ENCODE peak calls at places on chromosomes 5 and 9, in seven cellular contexts. One of them, this sample, is unnamed.

GRCh38 chr9:69861011-69861410 is 40.4 kb downstream of the CFAP95 start:
- DNase-seq in NCI-H510A treated with DMSO at 0.1 percent for 48 hours: no peak
- DNase-seq in CD4-positive, alpha-beta memory T cell: no peak
- DNase-seq in NAMALWA: no peak
- DNase-seq in activated naive CD8-positive, alpha-beta T cell treated with anti-CD3 and anti-CD28 coated beads, Interleukin-2, amount 50 U/mL, for 24 hours: no peak
- DNase-seq in KBM-7: no peak
- DNase-seq in LHCN-M2: no peak
- DNase-seq in this sample: no peak

GRCh38 chr9:136625101-136626065 is 37.3 kb upstream of the EGFL7 start:
- DNase-seq in NCI-H510A treated with DMSO at 0.1 percent for 48 hours: no peak
- DNase-seq in CD4-positive, alpha-beta memory T cell: peak
- DNase-seq in NAMALWA: no peak
- DNase-seq in activated naive CD8-positive, alpha-beta T cell treated with anti-CD3 and anti-CD28 coated beads, Interleukin-2, amount 50 U/mL, for 24 hours: no peak
- DNase-seq in KBM-7: peak
- DNase-seq in LHCN-M2: peak
- DNase-seq in this sample: no peak

GRCh38 chr5:2017540-2018389 is 135.0 kb upstream of the IRX4 start:
- DNase-seq in NCI-H510A treated with DMSO at 0.1 percent for 48 hours: no peak
- DNase-seq in CD4-positive, alpha-beta memory T cell: no peak
- DNase-seq in NAMALWA: peak
- DNase-seq in activated naive CD8-positive, alpha-beta T cell treated with anti-CD3 and anti-CD28 coated beads, Interleukin-2, amount 50 U/mL, for 24 hours: peak
- DNase-seq in KBM-7: peak
- DNase-seq in LHCN-M2: no peak
- DNase-seq in this sample: no peak

GRCh38 chr5:43643327-43643726 is 40.3 kb downstream of the NNT start:
- DNase-seq in NCI-H510A treated with DMSO at 0.1 percent for 48 hours: no peak
- DNase-seq in CD4-positive, alpha-beta memory T cell: no peak
- DNase-seq in NAMALWA: no peak
- DNase-seq in activated naive CD8-positive, alpha-beta T cell treated with anti-CD3 and anti-CD28 coated beads, Interleukin-2, amount 50 U/mL, for 24 hours: no peak
- DNase-seq in KBM-7: no peak
- DNase-seq in LHCN-M2: peak
- DNase-seq in this sample: no peak

GRCh38 chr5:82356808-82357671 is 78.9 kb upstream of the RPS23 start:
- DNase-seq in NCI-H510A treated with DMSO at 0.1 percent for 48 hours: no peak
- DNase-seq in CD4-positive, alpha-beta memory T cell: peak
- DNase-seq in NAMALWA: no peak
- DNase-seq in activated naive CD8-positive, alpha-beta T cell treated with anti-CD3 and anti-CD28 coated beads, Interleukin-2, amount 50 U/mL, for 24 hours: peak
- DNase-seq in KBM-7: peak
- DNase-seq in LHCN-M2: no peak
- DNase-seq in this sample: peak

GRCh38 chr9:95504053-95504963 is 12.5 kb downstream of the PTCH1 start:
- DNase-seq in NCI-H510A treated with DMSO at 0.1 percent for 48 hours: no peak
- DNase-seq in CD4-positive, alpha-beta memory T cell: peak
- DNase-seq in NAMALWA: peak
- DNase-seq in activated naive CD8-positive, alpha-beta T cell treated with anti-CD3 and anti-CD28 coated beads, Interleukin-2, amount 50 U/mL, for 24 hours: no peak
- DNase-seq in KBM-7: no peak
- DNase-seq in LHCN-M2: peak
- DNase-seq in this sample: no peak

GRCh38 chr9:97638666-97639065 is 5.0 kb downstream of the NCBP1 start:
- DNase-seq in NCI-H510A treated with DMSO at 0.1 percent for 48 hours: no peak
- DNase-seq in CD4-positive, alpha-beta memory T cell: no peak
- DNase-seq in NAMALWA: peak
- DNase-seq in activated naive CD8-positive, alpha-beta T cell treated with anti-CD3 and anti-CD28 coated beads, Interleukin-2, amount 50 U/mL, for 24 hours: no peak
- DNase-seq in KBM-7: peak
- DNase-seq in LHCN-M2: peak
- DNase-seq in this sample: no peak

GRCh38 chr5:33933723-33934544 is 2.3 kb upstream of the RXFP3 start:
- DNase-seq in NCI-H510A treated with DMSO at 0.1 percent for 48 hours: no peak
- DNase-seq in CD4-positive, alpha-beta memory T cell: no peak
- DNase-seq in NAMALWA: no peak
- DNase-seq in activated naive CD8-positive, alpha-beta T cell treated with anti-CD3 and anti-CD28 coated beads, Interleukin-2, amount 50 U/mL, for 24 hours: no peak
- DNase-seq in KBM-7: no peak
- DNase-seq in LHCN-M2: peak
- DNase-seq in this sample: no peak

GRCh38 chr5:39696672-39697398 is 272.1 kb upstream of the DAB2 start:
- DNase-seq in NCI-H510A treated with DMSO at 0.1 percent for 48 hours: no peak
- DNase-seq in CD4-positive, alpha-beta memory T cell: no peak
- DNase-seq in NAMALWA: no peak
- DNase-seq in activated naive CD8-positive, alpha-beta T cell treated with anti-CD3 and anti-CD28 coated beads, Interleukin-2, amount 50 U/mL, for 24 hours: no peak
- DNase-seq in KBM-7: no peak
- DNase-seq in LHCN-M2: no peak
- DNase-seq in this sample: no peak

GRCh38 chr9:128724744-128725211 is 851 bp upstream of the ZDHHC12 start:
- DNase-seq in NCI-H510A treated with DMSO at 0.1 percent for 48 hours: peak
- DNase-seq in CD4-positive, alpha-beta memory T cell: peak
- DNase-seq in NAMALWA: no peak
- DNase-seq in activated naive CD8-positive, alpha-beta T cell treated with anti-CD3 and anti-CD28 coated beads, Interleukin-2, amount 50 U/mL, for 24 hours: peak
- DNase-seq in KBM-7: peak
- DNase-seq in LHCN-M2: peak
- DNase-seq in this sample: peak

GRCh38 chr9:71921190-71921814 is 9.9 kb downstream of the C9orf85 start:
- DNase-seq in NCI-H510A treated with DMSO at 0.1 percent for 48 hours: no peak
- DNase-seq in CD4-positive, alpha-beta memory T cell: no peak
- DNase-seq in NAMALWA: no peak
- DNase-seq in activated naive CD8-positive, alpha-beta T cell treated with anti-CD3 and anti-CD28 coated beads, Interleukin-2, amount 50 U/mL, for 24 hours: no peak
- DNase-seq in KBM-7: no peak
- DNase-seq in LHCN-M2: no peak
- DNase-seq in this sample: no peak

GRCh38 chr5:79878721-79879336 is 112.2 kb downstream of the MTX3 start:
- DNase-seq in NCI-H510A treated with DMSO at 0.1 percent for 48 hours: no peak
- DNase-seq in CD4-positive, alpha-beta memory T cell: no peak
- DNase-seq in NAMALWA: peak
- DNase-seq in activated naive CD8-positive, alpha-beta T cell treated with anti-CD3 and anti-CD28 coated beads, Interleukin-2, amount 50 U/mL, for 24 hours: peak
- DNase-seq in KBM-7: peak
- DNase-seq in LHCN-M2: no peak
- DNase-seq in this sample: peak

GRCh38 chr5:7811715-7812114 is 39.2 kb downstream of the CFAP90 start:
- DNase-seq in NCI-H510A treated with DMSO at 0.1 percent for 48 hours: no peak
- DNase-seq in CD4-positive, alpha-beta memory T cell: no peak
- DNase-seq in NAMALWA: no peak
- DNase-seq in activated naive CD8-positive, alpha-beta T cell treated with anti-CD3 and anti-CD28 coated beads, Interleukin-2, amount 50 U/mL, for 24 hours: no peak
- DNase-seq in KBM-7: no peak
- DNase-seq in LHCN-M2: no peak
- DNase-seq in this sample: no peak

GRCh38 chr9:7320139-7320538 is 479.4 kb downstream of the DMAC1 start:
- DNase-seq in NCI-H510A treated with DMSO at 0.1 percent for 48 hours: peak
- DNase-seq in CD4-positive, alpha-beta memory T cell: no peak
- DNase-seq in NAMALWA: no peak
- DNase-seq in activated naive CD8-positive, alpha-beta T cell treated with anti-CD3 and anti-CD28 coated beads, Interleukin-2, amount 50 U/mL, for 24 hours: no peak
- DNase-seq in KBM-7: no peak
- DNase-seq in LHCN-M2: peak
- DNase-seq in this sample: no peak

GRCh38 chr5:23528677-23529076 is 21.3 kb downstream of the PRDM9 start:
- DNase-seq in NCI-H510A treated with DMSO at 0.1 percent for 48 hours: no peak
- DNase-seq in CD4-positive, alpha-beta memory T cell: no peak
- DNase-seq in NAMALWA: no peak
- DNase-seq in activated naive CD8-positive, alpha-beta T cell treated with anti-CD3 and anti-CD28 coated beads, Interleukin-2, amount 50 U/mL, for 24 hours: no peak
- DNase-seq in KBM-7: no peak
- DNase-seq in LHCN-M2: no peak
- DNase-seq in this sample: no peak

GRCh38 chr9:136339173-136339957 is 12.0 kb downstream of the GPSM1 start:
- DNase-seq in NCI-H510A treated with DMSO at 0.1 percent for 48 hours: peak
- DNase-seq in CD4-positive, alpha-beta memory T cell: no peak
- DNase-seq in NAMALWA: peak
- DNase-seq in activated naive CD8-positive, alpha-beta T cell treated with anti-CD3 and anti-CD28 coated beads, Interleukin-2, amount 50 U/mL, for 24 hours: peak
- DNase-seq in KBM-7: peak
- DNase-seq in LHCN-M2: peak
- DNase-seq in this sample: no peak

GRCh38 chr5:119174578-119175163 is 103.8 kb downstream of the DMXL1 start:
- DNase-seq in NCI-H510A treated with DMSO at 0.1 percent for 48 hours: no peak
- DNase-seq in CD4-positive, alpha-beta memory T cell: no peak
- DNase-seq in NAMALWA: peak
- DNase-seq in activated naive CD8-positive, alpha-beta T cell treated with anti-CD3 and anti-CD28 coated beads, Interleukin-2, amount 50 U/mL, for 24 hours: no peak
- DNase-seq in KBM-7: no peak
- DNase-seq in LHCN-M2: no peak
- DNase-seq in this sample: no peak

GRCh38 chr5:174423538-174423937 is 300.8 kb upstream of the MSX2 start:
- DNase-seq in NCI-H510A treated with DMSO at 0.1 percent for 48 hours: peak
- DNase-seq in CD4-positive, alpha-beta memory T cell: no peak
- DNase-seq in NAMALWA: no peak
- DNase-seq in activated naive CD8-positive, alpha-beta T cell treated with anti-CD3 and anti-CD28 coated beads, Interleukin-2, amount 50 U/mL, for 24 hours: no peak
- DNase-seq in KBM-7: no peak
- DNase-seq in LHCN-M2: peak
- DNase-seq in this sample: no peak

GRCh38 chr9:76438841-76439588 is 20.0 kb upstream of the GCNT1 start:
- DNase-seq in NCI-H510A treated with DMSO at 0.1 percent for 48 hours: no peak
- DNase-seq in CD4-positive, alpha-beta memory T cell: no peak
- DNase-seq in NAMALWA: no peak
- DNase-seq in activated naive CD8-positive, alpha-beta T cell treated with anti-CD3 and anti-CD28 coated beads, Interleukin-2, amount 50 U/mL, for 24 hours: no peak
- DNase-seq in KBM-7: no peak
- DNase-seq in LHCN-M2: no peak
- DNase-seq in this sample: no peak

GRCh38 chr9:8419871-8420270 is 620.3 kb upstream of the DMAC1 start:
- DNase-seq in NCI-H510A treated with DMSO at 0.1 percent for 48 hours: no peak
- DNase-seq in CD4-positive, alpha-beta memory T cell: no peak
- DNase-seq in NAMALWA: no peak
- DNase-seq in activated naive CD8-positive, alpha-beta T cell treated with anti-CD3 and anti-CD28 coated beads, Interleukin-2, amount 50 U/mL, for 24 hours: no peak
- DNase-seq in KBM-7: no peak
- DNase-seq in LHCN-M2: no peak
- DNase-seq in this sample: no peak

GRCh38 chr9:36970007-36970888 is 63.8 kb downstream of the PAX5 start:
- DNase-seq in NCI-H510A treated with DMSO at 0.1 percent for 48 hours: peak
- DNase-seq in CD4-positive, alpha-beta memory T cell: no peak
- DNase-seq in NAMALWA: no peak
- DNase-seq in activated naive CD8-positive, alpha-beta T cell treated with anti-CD3 and anti-CD28 coated beads, Interleukin-2, amount 50 U/mL, for 24 hours: no peak
- DNase-seq in KBM-7: no peak
- DNase-seq in LHCN-M2: peak
- DNase-seq in this sample: no peak

GRCh38 chr9:82583524-82583923 is 479.4 kb downstream of the RASEF start:
- DNase-seq in NCI-H510A treated with DMSO at 0.1 percent for 48 hours: no peak
- DNase-seq in CD4-positive, alpha-beta memory T cell: no peak
- DNase-seq in NAMALWA: no peak
- DNase-seq in activated naive CD8-positive, alpha-beta T cell treated with anti-CD3 and anti-CD28 coated beads, Interleukin-2, amount 50 U/mL, for 24 hours: no peak
- DNase-seq in KBM-7: no peak
- DNase-seq in LHCN-M2: no peak
- DNase-seq in this sample: no peak

GRCh38 chr9:109314011-109314531 is 6.8 kb downstream of the EPB41L4B start:
- DNase-seq in NCI-H510A treated with DMSO at 0.1 percent for 48 hours: peak
- DNase-seq in CD4-positive, alpha-beta memory T cell: no peak
- DNase-seq in NAMALWA: no peak
- DNase-seq in activated naive CD8-positive, alpha-beta T cell treated with anti-CD3 and anti-CD28 coated beads, Interleukin-2, amount 50 U/mL, for 24 hours: no peak
- DNase-seq in KBM-7: no peak
- DNase-seq in LHCN-M2: no peak
- DNase-seq in this sample: no peak

GRCh38 chr9:114321759-114322158 is 1.1 kb upstream of the ORM1 start:
- DNase-seq in NCI-H510A treated with DMSO at 0.1 percent for 48 hours: no peak
- DNase-seq in CD4-positive, alpha-beta memory T cell: no peak
- DNase-seq in NAMALWA: no peak
- DNase-seq in activated naive CD8-positive, alpha-beta T cell treated with anti-CD3 and anti-CD28 coated beads, Interleukin-2, amount 50 U/mL, for 24 hours: no peak
- DNase-seq in KBM-7: no peak
- DNase-seq in LHCN-M2: peak
- DNase-seq in this sample: no peak

GRCh38 chr5:135236951-135237791 is 161.9 kb downstream of the MACROH2A1 start:
- DNase-seq in NCI-H510A treated with DMSO at 0.1 percent for 48 hours: no peak
- DNase-seq in CD4-positive, alpha-beta memory T cell: no peak
- DNase-seq in NAMALWA: no peak
- DNase-seq in activated naive CD8-positive, alpha-beta T cell treated with anti-CD3 and anti-CD28 coated beads, Interleukin-2, amount 50 U/mL, for 24 hours: no peak
- DNase-seq in KBM-7: no peak
- DNase-seq in LHCN-M2: no peak
- DNase-seq in this sample: peak

GRCh38 chr5:161085081-161085480 is 233.1 kb upstream of the ATP10B start:
- DNase-seq in NCI-H510A treated with DMSO at 0.1 percent for 48 hours: no peak
- DNase-seq in CD4-positive, alpha-beta memory T cell: no peak
- DNase-seq in NAMALWA: no peak
- DNase-seq in activated naive CD8-positive, alpha-beta T cell treated with anti-CD3 and anti-CD28 coated beads, Interleukin-2, amount 50 U/mL, for 24 hours: no peak
- DNase-seq in KBM-7: no peak
- DNase-seq in LHCN-M2: peak
- DNase-seq in this sample: no peak

GRCh38 chr5:134511796-134512660 is 13.4 kb upstream of the JADE2 start:
- DNase-seq in NCI-H510A treated with DMSO at 0.1 percent for 48 hours: peak
- DNase-seq in CD4-positive, alpha-beta memory T cell: no peak
- DNase-seq in NAMALWA: no peak
- DNase-seq in activated naive CD8-positive, alpha-beta T cell treated with anti-CD3 and anti-CD28 coated beads, Interleukin-2, amount 50 U/mL, for 24 hours: no peak
- DNase-seq in KBM-7: no peak
- DNase-seq in LHCN-M2: peak
- DNase-seq in this sample: no peak

GRCh38 chr5:148922606-148923005 is 96.2 kb downstream of the ADRB2 start:
- DNase-seq in NCI-H510A treated with DMSO at 0.1 percent for 48 hours: no peak
- DNase-seq in CD4-positive, alpha-beta memory T cell: no peak
- DNase-seq in NAMALWA: no peak
- DNase-seq in activated naive CD8-positive, alpha-beta T cell treated with anti-CD3 and anti-CD28 coated beads, Interleukin-2, amount 50 U/mL, for 24 hours: no peak
- DNase-seq in KBM-7: no peak
- DNase-seq in LHCN-M2: no peak
- DNase-seq in this sample: no peak

GRCh38 chr9:88809371-88809770 is 181.9 kb upstream of the S1PR3 start:
- DNase-seq in NCI-H510A treated with DMSO at 0.1 percent for 48 hours: no peak
- DNase-seq in CD4-positive, alpha-beta memory T cell: no peak
- DNase-seq in NAMALWA: no peak
- DNase-seq in activated naive CD8-positive, alpha-beta T cell treated with anti-CD3 and anti-CD28 coated beads, Interleukin-2, amount 50 U/mL, for 24 hours: no peak
- DNase-seq in KBM-7: no peak
- DNase-seq in LHCN-M2: no peak
- DNase-seq in this sample: no peak

GRCh38 chr9:117825609-117826347 is 121.6 kb downstream of the TLR4 start:
- DNase-seq in NCI-H510A treated with DMSO at 0.1 percent for 48 hours: no peak
- DNase-seq in CD4-positive, alpha-beta memory T cell: peak
- DNase-seq in NAMALWA: no peak
- DNase-seq in activated naive CD8-positive, alpha-beta T cell treated with anti-CD3 and anti-CD28 coated beads, Interleukin-2, amount 50 U/mL, for 24 hours: peak
- DNase-seq in KBM-7: peak
- DNase-seq in LHCN-M2: no peak
- DNase-seq in this sample: peak

GRCh38 chr9:9747787-9748186 is 865.0 kb downstream of the PTPRD start:
- DNase-seq in NCI-H510A treated with DMSO at 0.1 percent for 48 hours: no peak
- DNase-seq in CD4-positive, alpha-beta memory T cell: no peak
- DNase-seq in NAMALWA: no peak
- DNase-seq in activated naive CD8-positive, alpha-beta T cell treated with anti-CD3 and anti-CD28 coated beads, Interleukin-2, amount 50 U/mL, for 24 hours: no peak
- DNase-seq in KBM-7: no peak
- DNase-seq in LHCN-M2: no peak
- DNase-seq in this sample: no peak

GRCh38 chr9:101639301-101639700 is 44.5 kb upstream of the PPP3R2 start:
- DNase-seq in NCI-H510A treated with DMSO at 0.1 percent for 48 hours: no peak
- DNase-seq in CD4-positive, alpha-beta memory T cell: no peak
- DNase-seq in NAMALWA: no peak
- DNase-seq in activated naive CD8-positive, alpha-beta T cell treated with anti-CD3 and anti-CD28 coated beads, Interleukin-2, amount 50 U/mL, for 24 hours: no peak
- DNase-seq in KBM-7: no peak
- DNase-seq in LHCN-M2: no peak
- DNase-seq in this sample: no peak

GRCh38 chr9:123724211-123724831 is 205.6 kb downstream of the DENND1A start:
- DNase-seq in NCI-H510A treated with DMSO at 0.1 percent for 48 hours: no peak
- DNase-seq in CD4-positive, alpha-beta memory T cell: no peak
- DNase-seq in NAMALWA: no peak
- DNase-seq in activated naive CD8-positive, alpha-beta T cell treated with anti-CD3 and anti-CD28 coated beads, Interleukin-2, amount 50 U/mL, for 24 hours: no peak
- DNase-seq in KBM-7: no peak
- DNase-seq in LHCN-M2: peak
- DNase-seq in this sample: no peak

GRCh38 chr9:137534256-137535119 is 15.7 kb downstream of the PNPLA7 start:
- DNase-seq in NCI-H510A treated with DMSO at 0.1 percent for 48 hours: peak
- DNase-seq in CD4-positive, alpha-beta memory T cell: no peak
- DNase-seq in NAMALWA: peak
- DNase-seq in activated naive CD8-positive, alpha-beta T cell treated with anti-CD3 and anti-CD28 coated beads, Interleukin-2, amount 50 U/mL, for 24 hours: no peak
- DNase-seq in KBM-7: peak
- DNase-seq in LHCN-M2: peak
- DNase-seq in this sample: peak

GRCh38 chr5:134741052-134741451 is 2.7 kb downstream of the CAMLG start:
- DNase-seq in NCI-H510A treated with DMSO at 0.1 percent for 48 hours: no peak
- DNase-seq in CD4-positive, alpha-beta memory T cell: no peak
- DNase-seq in NAMALWA: no peak
- DNase-seq in activated naive CD8-positive, alpha-beta T cell treated with anti-CD3 and anti-CD28 coated beads, Interleukin-2, amount 50 U/mL, for 24 hours: no peak
- DNase-seq in KBM-7: no peak
- DNase-seq in LHCN-M2: no peak
- DNase-seq in this sample: no peak

GRCh38 chr9:22528485-22528884 is 81.9 kb downstream of the DMRTA1 start:
- DNase-seq in NCI-H510A treated with DMSO at 0.1 percent for 48 hours: no peak
- DNase-seq in CD4-positive, alpha-beta memory T cell: no peak
- DNase-seq in NAMALWA: no peak
- DNase-seq in activated naive CD8-positive, alpha-beta T cell treated with anti-CD3 and anti-CD28 coated beads, Interleukin-2, amount 50 U/mL, for 24 hours: no peak
- DNase-seq in KBM-7: peak
- DNase-seq in LHCN-M2: peak
- DNase-seq in this sample: no peak

This sample was measured in activated T-cell treated with anti-CD3 and anti-CD28 coated beads, Interleukin-2, amount 50 U/mL, for 24 hours.